ENCODE peak calls at places on chromosomes 3 and 15, in eight cellular contexts. P, H, S, T, K, O, L and Q are unnamed samples.

GRCh38 chr3:47370887-47371697 is 9.7 kb upstream of the PTPN23 start:
- DNase-seq in P (no peak), H (no peak), S (no peak), T (no peak), K (peak; percentile 32), O (no peak), L (peak; percentile 27), Q (no peak)

GRCh38 chr3:175255698-175256097 is 396.6 kb downstream of the NAALADL2 start:
- DNase-seq in P (no peak), H (no peak), S (no peak), T (no peak), K (no peak), O (no peak), L (peak; percentile 78), Q (no peak)

GRCh38 chr15:77266708-77267387 is 153.1 kb downstream of the PEAK1 start:
- DNase-seq in P (no peak), H (no peak), S (no peak), T (no peak), K (no peak), O (no peak), L (peak; percentile 80), Q (no peak)

GRCh38 chr3:73623996-73624362 is 762 bp downstream of the PDZRN3 start:
- DNase-seq in P (peak; percentile 72), H (no peak), S (no peak), T (no peak), K (no peak), O (peak; percentile 60), L (no peak), Q (no peak)

GRCh38 chr3:172939651-172940293 is 189.2 kb downstream of the ECT2 start:
- DNase-seq in P (no peak), H (no peak), S (no peak), T (no peak), K (no peak), O (no peak), L (no peak), Q (no peak)

GRCh38 chr15:37099321-37100108 is 834 bp downstream of the MEIS2 start:
- DNase-seq in P (no peak), H (no peak), S (no peak), T (peak; percentile 62), K (no peak), O (no peak), L (peak; percentile 57), Q (no peak)

GRCh38 chr3:33001889-33002288 is 50.4 kb downstream of the CCR4 start:
- DNase-seq in P (no peak), H (no peak), S (no peak), T (no peak), K (no peak), O (no peak), L (no peak), Q (no peak)

GRCh38 chr3:10517616-10518015 is 12.2 kb upstream of the ATP2B2 start:
- DNase-seq in P (peak; percentile 32), H (no peak), S (no peak), T (no peak), K (no peak), O (no peak), L (no peak), Q (no peak)

GRCh38 chr15:29091666-29092065 is 178.0 kb downstream of the NSMCE3 start:
- DNase-seq in P (no peak), H (no peak), S (no peak), T (no peak), K (no peak), O (no peak), L (no peak), Q (no peak)

GRCh38 chr3:163924600-163924999 is 1153.7 kb downstream of the SI start:
- DNase-seq in P (no peak), H (no peak), S (no peak), T (no peak), K (no peak), O (no peak), L (no peak), Q (no peak)